ENCODE peak calls at places on chromosomes 5 and 9, in ten cellular contexts. D is cardiac fibroblast, S is PC-9, W is mucosa of descending colon, P is GM12864, Q is heart left ventricle, R is dorsolateral prefrontal cortex, O is HFF-Myc, Y is HCT116, G is body of pancreas. Z is an unnamed sample.
A peak's percentile ranks its signal among the peaks of the same experiment; 100 is the strongest.

GRCh38 chr5:73528248-73528647 is 30.0 kb downstream of the BTF3 start:
- DNase-seq in Y (no peak), R (no peak), W (no peak), P (no peak), G (no peak), S (no peak), D (no peak), Q (no peak), O (no peak), Z (no peak)

GRCh38 chr9:135536166-135536565 is 9.8 kb upstream of the OBP2A start:
- DNase-seq in Y (no peak), O (no peak), P (no peak), Q (no peak), D (peak; percentile 47), W (no peak), R (no peak), S (no peak), G (no peak), Z (no peak)

GRCh38 chr5:77328926-77329647 is 118.6 kb downstream of the PDE8B start:
- DNase-seq in Q (no peak), W (no peak), S (no peak), Y (no peak), G (no peak), R (no peak), O (no peak), D (no peak), P (no peak), Z (no peak)

GRCh38 chr9:72557549-72557948 is 36.1 kb downstream of the TMC1 start:
- DNase-seq in O (peak; percentile 75), D (peak; percentile 76), W (no peak), R (no peak), G (peak; percentile 66), Y (peak; percentile 94), S (peak; percentile 99), Q (no peak), P (no peak), Z (no peak)

GRCh38 chr5:116814656-116815055 is 240.0 kb upstream of the SEMA6A start:
- DNase-seq in R (no peak), D (no peak), Y (no peak), G (no peak), Q (no peak), O (no peak), P (no peak), S (no peak), W (no peak), Z (no peak)

GRCh38 chr5:125607018-125607417 is 816.2 kb upstream of the GRAMD2B start:
- DNase-seq in G (no peak), O (no peak), Y (no peak), W (no peak), S (peak; percentile 44), P (no peak), D (peak; percentile 72), Q (no peak), R (no peak), Z (no peak)

GRCh38 chr5:96048763-96049162 is 87.1 kb upstream of the ELL2 start:
- DNase-seq in S (no peak), D (peak; percentile 17), O (no peak), Y (no peak), P (no peak), W (peak; percentile 36), Q (no peak), G (peak; percentile 49), R (no peak), Z (no peak)

GRCh38 chr5:158234323-158235158 is 375.6 kb upstream of the CLINT1 start:
- DNase-seq in G (no peak), O (no peak), S (no peak), P (no peak), D (no peak), Y (no peak), W (no peak), R (no peak), Q (no peak), Z (peak; percentile 1)

GRCh38 chr9:78438765-78439164 is 141.8 kb downstream of the PSAT1 start:
- DNase-seq in S (no peak), O (no peak), W (no peak), P (no peak), R (no peak), Q (no peak), Y (no peak), D (no peak), G (no peak), Z (no peak)

GRCh38 chr9:78439192-78439865 is 142.4 kb downstream of the PSAT1 start:
- DNase-seq in D (peak; percentile 88), G (peak; percentile 85), S (peak; percentile 66), P (peak; percentile 24), O (peak; percentile 71), W (peak; percentile 66), R (peak; percentile 92), Y (peak; percentile 62), Q (peak; percentile 83), Z (peak; percentile 85)

GRCh38 chr9:78441822-78442431 is 145.0 kb downstream of the PSAT1 start:
- DNase-seq in W (no peak), G (no peak), Q (no peak), O (no peak), D (no peak), S (no peak), P (no peak), Y (no peak), R (no peak), Z (no peak)

GRCh38 chr9:78441396-78441795 is 144.5 kb downstream of the PSAT1 start:
- DNase-seq in D (no peak), Q (no peak), G (no peak), Y (no peak), W (no peak), O (no peak), P (no peak), S (no peak), R (no peak), Z (no peak)

DNA sequence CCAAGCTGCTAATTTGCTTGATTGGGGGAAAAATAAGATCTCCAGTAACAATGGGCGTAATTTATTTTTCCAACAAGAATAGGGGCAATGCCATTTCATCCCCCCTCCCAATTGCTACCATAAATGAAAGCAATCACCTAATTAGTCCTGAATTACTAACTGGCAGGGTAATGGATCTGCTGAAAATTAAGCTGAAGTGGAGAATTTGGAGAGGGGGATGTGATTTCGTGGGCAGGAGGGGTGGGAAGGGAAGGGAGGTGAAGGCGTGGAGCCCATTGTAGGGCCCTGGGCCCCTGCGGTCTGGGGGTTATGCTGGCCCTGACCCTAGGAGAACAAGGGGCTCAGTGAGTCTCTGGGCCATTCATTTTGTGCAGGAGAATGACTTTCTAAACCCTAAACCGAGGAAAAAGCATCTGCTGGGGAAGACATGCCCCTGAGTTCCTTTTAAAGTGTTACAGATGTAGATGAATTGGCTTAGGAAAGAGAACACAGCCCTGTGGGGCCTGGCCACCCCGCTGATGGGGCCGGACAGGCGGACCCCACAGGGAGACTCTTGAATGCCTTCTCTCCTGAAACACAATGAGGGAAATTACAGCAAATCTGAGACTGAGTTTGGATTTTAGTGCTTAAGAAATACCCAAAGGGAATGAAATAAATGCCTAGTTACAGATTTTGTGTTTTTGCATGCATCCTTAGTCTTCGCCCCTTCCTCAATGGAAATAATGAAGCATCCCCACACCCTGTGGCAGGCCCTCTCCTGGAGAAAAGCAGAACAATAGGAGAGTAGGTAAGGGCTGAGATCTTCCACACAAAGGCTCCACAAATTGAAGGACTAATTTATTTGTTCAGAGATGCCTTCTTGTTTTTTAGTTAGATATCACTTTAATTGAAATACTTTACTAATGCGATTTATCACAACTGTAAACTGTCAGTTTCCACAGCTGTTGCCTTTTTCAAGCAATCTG is 143.2 kb downstream of the PSAT1 start:
- DNase-seq in D (no peak), R (no peak), G (no peak), O (no peak), P (no peak), W (no peak), S (no peak), Y (no peak), Q (no peak), Z (no peak)
- TF ChIP-seq CTCF in D (no peak), R (no peak), G (no peak), O (no peak), P (no peak), W (no peak), S (no peak), Y (no peak), Q (no peak), Z (peak; percentile 22)

GRCh38 chr9:37996812-37997202 is 72.2 kb downstream of the SHB start:
- DNase-seq in R (no peak), G (no peak), Y (no peak), S (no peak), D (no peak), P (no peak), Q (no peak), O (no peak), W (no peak), Z (no peak)

GRCh38 chr9:37992924-37993349 is 76.1 kb downstream of the SHB start:
- DNase-seq in G (peak; percentile 66), Q (no peak), P (no peak), Y (no peak), O (no peak), D (no peak), W (no peak), S (no peak), R (no peak), Z (no peak)

GRCh38 chr9:37994639-37995347 is 74.2 kb downstream of the SHB start:
- DNase-seq in D (peak; percentile 70), Y (no peak), W (peak; percentile 59), Q (peak; percentile 87), O (no peak), R (peak; percentile 96), S (no peak), G (peak; percentile 81), P (peak; percentile 30), Z (no peak)

GRCh38 chr9:37996050-37996811 is 72.8 kb downstream of the SHB start:
- DNase-seq in D (no peak), Y (no peak), O (no peak), Q (no peak), P (no peak), S (no peak), R (no peak), G (no peak), W (no peak), Z (no peak)

GRCh38 chr9:37995348-37995737 is 73.7 kb downstream of the SHB start:
- DNase-seq in O (no peak), Y (no peak), Q (no peak), R (no peak), D (no peak), G (no peak), W (no peak), S (no peak), P (no peak), Z (no peak)
- H3K4me3 ChIP-seq in O (no peak overlapping the region), Y (no peak overlapping the region), Q (no peak overlapping the region), R (peak overlapping the region; percentile 24), D (no peak overlapping the region), G (no peak overlapping the region), W (no peak overlapping the region), S (no peak overlapping the region), P (no peak overlapping the region), Z (no peak overlapping the region)

DNA sequence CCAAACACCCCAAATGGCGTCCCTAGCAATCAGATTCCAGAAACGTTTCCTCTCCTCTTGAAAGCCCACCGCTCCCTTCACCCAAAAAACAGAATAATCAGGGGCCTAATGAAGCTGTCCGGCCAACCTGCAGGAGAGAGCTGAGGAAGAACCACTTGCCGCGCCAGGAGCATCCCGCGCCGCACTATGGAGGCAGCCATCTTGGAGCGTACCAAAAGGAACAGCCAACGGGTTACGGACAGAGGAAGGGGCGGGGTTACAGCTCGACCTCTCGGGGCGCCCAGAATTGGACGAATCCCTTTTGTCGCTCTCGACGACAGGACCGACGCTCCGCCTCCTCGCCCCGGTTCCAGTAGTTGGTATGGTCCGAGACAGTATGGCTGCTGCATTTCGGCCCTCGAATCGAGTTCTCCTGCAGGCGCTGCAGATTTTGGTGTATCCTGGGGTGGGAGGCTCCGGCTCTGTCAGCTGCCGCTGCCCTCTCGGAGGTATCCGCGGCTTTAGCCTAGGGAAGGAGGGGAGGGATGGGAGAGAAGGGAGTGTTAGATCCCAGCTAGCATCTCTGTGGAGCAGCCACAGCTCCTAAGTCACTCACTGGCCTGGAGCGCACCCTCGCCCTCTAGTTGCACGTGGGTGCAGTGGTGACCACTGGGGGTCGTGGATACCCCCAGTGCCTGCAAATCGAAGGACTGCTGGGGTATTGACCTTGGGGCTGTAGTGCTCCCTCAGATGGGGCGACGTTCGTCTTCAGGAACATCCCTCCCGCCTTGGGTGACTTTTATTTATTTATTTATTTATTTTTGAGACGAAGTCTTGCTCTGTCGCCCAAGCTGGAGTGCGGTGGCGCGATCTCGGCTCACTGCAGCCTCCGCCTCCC is at the start of the genes MRPS27 and PTCD2:
- DNase-seq in R (peak; percentile 96), P (peak; percentile 98), D (peak; percentile 100), Y (peak; percentile 98), Q (peak; percentile 96), W (peak; percentile 95), S (peak; percentile 92), G (peak; percentile 98), O (peak; percentile 95), Z (peak; percentile 98)
- TF ChIP-seq CTCF in R (peak; percentile 18), P (peak; percentile 43), D (peak; percentile 20), Y (no peak), Q (no peak), W (no peak), S (no peak), G (no peak), O (no peak), Z (peak; percentile 32)

GRCh38 chr5:149679876-149680809 is 50.0 kb upstream of the PPARGC1B start:
- DNase-seq in O (no peak), D (no peak), Q (no peak), W (no peak), Y (no peak), G (no peak), S (no peak), P (no peak), R (no peak), Z (no peak)
- H3K4me3 ChIP-seq in O (no peak overlapping the region), D (no peak overlapping the region), Q (no peak overlapping the region), W (no peak overlapping the region), Y (no peak overlapping the region), G (no peak overlapping the region), S (no peak overlapping the region), P (no peak overlapping the region), R (no peak overlapping the region), Z (no peak overlapping the region)

Z was measured in astrocyte of the cerebellum.